ENCODE peak calls at places on chromosome 13, in eight cellular contexts. M, C, I, N, W, E, R and B are unnamed samples. For H3K27me3, the result is how much of the 10 kb centered on the place peaks cover.

GRCh38 chr13:79831556-79831955 is 350.6 kb downstream of the NDFIP2 start:
- DNase-seq in N (no peak), M (no peak), I (no peak), C (no peak), E (no peak), W (no peak), R (no peak), B (no peak)

GRCh38 chr13:43522788-43523187 is 264.0 kb downstream of the ENOX1 start:
- DNase-seq in M (no peak), E (no peak), C (no peak), R (no peak), I (no peak), W (peak), N (no peak), B (no peak)

GRCh38 chr13:108120332-108120731 is 95.0 kb downstream of the LIG4 start:
- DNase-seq in N (no peak), R (no peak), E (no peak), I (no peak), C (no peak), M (no peak), W (no peak), B (no peak)

GRCh38 chr13:33017410-33017929 is 1.2 kb downstream of the KL start:
- DNase-seq in R (peak), E (peak), W (no peak), N (peak), M (peak), C (no peak), I (no peak), B (peak)

GRCh38 chr13:95349267-95349666 is 48.0 kb upstream of the ABCC4 start:
- DNase-seq in W (no peak), E (no peak), C (no peak), M (no peak), R (no peak), I (no peak), N (peak), B (no peak)

GRCh38 chr13:26531751-26532150 is 25.7 kb upstream of the WASF3 start:
- DNase-seq in W (no peak), E (no peak), M (no peak), C (no peak), I (no peak), N (no peak), R (no peak), B (no peak)

GRCh38 chr13:66543780-66544179 is 686.4 kb downstream of the PCDH9 start:
- DNase-seq in N (peak), M (no peak), R (no peak), W (no peak), I (no peak), E (no peak), C (no peak), B (no peak)

GRCh38 chr13:80239571-80240255 is 101.2 kb downstream of the SPRY2 start:
- DNase-seq in W (no peak), N (no peak), I (no peak), C (no peak), M (no peak), R (no peak), E (no peak), B (no peak)

GRCh38 chr13:41694902-41695301 is 237.6 kb downstream of the RGCC start:
- DNase-seq in W (peak), N (no peak), M (no peak), C (no peak), R (peak), E (no peak), I (peak), B (peak)

GRCh38 chr13:48978942-48979601 is 3.4 kb downstream of the FNDC3A start:
- DNase-seq in W (no peak), I (no peak), R (no peak), C (no peak), E (no peak), M (no peak), N (peak), B (no peak)

GRCh38 chr13:44249439-44249838 is 124.2 kb upstream of the SERP2 start:
- DNase-seq in E (no peak), W (no peak), M (no peak), I (peak), C (no peak), R (peak), N (peak), B (peak)

GRCh38 chr13:107680115-107680514 is 535.2 kb downstream of the LIG4 start:
- DNase-seq in M (no peak), W (no peak), C (no peak), R (no peak), N (peak), I (no peak), E (no peak), B (no peak)

DNA sequence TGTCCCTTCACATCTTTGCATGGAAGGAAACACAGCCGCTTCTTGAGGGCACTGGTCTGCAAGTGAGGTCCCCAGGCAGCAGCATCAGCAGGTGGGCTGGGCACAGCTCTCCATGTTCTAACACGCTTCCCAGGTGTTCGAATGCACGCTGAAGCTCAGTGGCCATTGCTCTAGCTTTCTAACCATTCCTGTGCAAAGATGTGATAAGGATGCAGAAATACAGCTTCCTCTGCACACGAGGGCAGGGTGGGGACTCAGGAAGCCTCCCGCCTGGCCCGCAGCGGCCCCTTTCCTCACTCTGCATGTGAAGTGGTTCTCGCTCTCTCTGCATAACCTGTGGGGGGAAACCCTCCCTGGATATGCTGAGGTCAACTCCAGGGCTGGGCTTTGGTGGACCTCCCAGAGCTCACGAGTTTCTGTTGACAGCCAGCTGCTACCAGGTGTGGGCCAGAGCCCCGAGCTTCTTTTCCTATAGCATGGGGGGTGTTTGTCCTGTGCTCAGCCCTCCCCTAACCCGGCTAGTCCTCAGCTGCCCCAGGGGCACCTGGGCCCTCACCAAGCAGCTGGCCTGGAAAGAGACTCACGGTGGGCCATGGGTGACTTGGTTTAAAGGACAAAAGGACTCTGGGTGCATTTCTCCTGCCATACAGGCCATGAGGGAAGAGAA is 168.2 kb downstream of the TEX29 start:
- DNase-seq in R (peak), W (no peak), N (no peak), M (no peak), I (peak), C (no peak), E (no peak), B (no peak)
- H3K27me3 ChIP-seq in R (under half), W (under half), N (under half), M (under half), I (under half), C (under half), E (under half), B (under half)

GRCh38 chr13:112062619-112063308 is 4.2 kb upstream of the SOX1 start:
- DNase-seq in W (no peak), I (no peak), E (peak), C (no peak), M (no peak), N (peak), R (no peak), B (no peak)

GRCh38 chr13:112064222-112064621 is 2.7 kb upstream of the SOX1 start:
- DNase-seq in N (no peak), M (no peak), R (no peak), I (no peak), C (no peak), E (no peak), W (no peak), B (no peak)

GRCh38 chr13:112062047-112062618 is 4.8 kb upstream of the SOX1 start:
- DNase-seq in C (no peak), N (no peak), W (no peak), M (no peak), R (no peak), I (no peak), E (peak), B (no peak)

GRCh38 chr13:112063309-112063626 is 3.7 kb upstream of the SOX1 start:
- DNase-seq in E (no peak), C (no peak), W (no peak), N (no peak), M (no peak), I (no peak), R (no peak), B (no peak)

DNA sequence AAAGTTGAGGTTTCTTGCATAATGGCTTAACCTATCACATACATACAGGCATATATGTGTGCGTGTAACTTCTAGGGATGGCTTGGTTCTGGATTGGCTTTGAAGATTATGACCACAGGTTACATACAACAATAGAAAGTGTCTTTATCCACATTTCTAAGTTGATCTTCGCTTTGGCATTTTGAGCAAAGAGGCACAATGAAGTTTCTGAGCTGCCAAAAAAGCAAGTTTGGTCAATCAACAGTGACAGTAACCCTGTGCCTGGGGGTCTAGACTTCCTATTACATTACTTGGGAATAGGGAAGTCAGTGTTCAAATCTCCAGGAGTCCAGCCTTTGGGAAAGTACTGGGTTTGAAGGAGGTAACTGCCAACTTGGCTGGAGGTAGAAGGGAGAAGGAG is 3.1 kb upstream of the SOX1 start:
- DNase-seq in M (no peak), W (no peak), N (no peak), R (no peak), C (no peak), I (no peak), E (no peak), B (no peak)
- H3K27me3 ChIP-seq in M (under half), W (half or more), N (half or more), R (under half), C (under half), I (under half), E (half or more), B (half or more)

GRCh38 chr13:46211521-46212351 is at the start of gene LRRC63:
- DNase-seq in R (peak), M (peak), C (peak), I (peak), N (peak), W (peak), E (peak), B (peak)
- H3K27me3 ChIP-seq in R (under half), M (under half), C (under half), I (under half), N (under half), W (under half), E (under half), B (under half)

GRCh38 chr13:50417597-50417996 is 402.4 kb downstream of the KCNRG start:
- DNase-seq in E (no peak), R (no peak), C (no peak), I (no peak), W (no peak), M (no peak), N (no peak), B (no peak)
- H3K27me3 ChIP-seq in E (under half), R (under half), C (under half), I (under half), W (under half), M (under half), N (under half), B (under half)

GRCh38 chr13:25135896-25136295 is 36.2 kb downstream of the AMER2 start:
- DNase-seq in R (no peak), C (no peak), M (no peak), N (no peak), E (no peak), W (no peak), I (no peak), B (no peak)
- H3K27me3 ChIP-seq in R (under half), C (under half), M (under half), N (under half), E (under half), W (under half), I (under half), B (under half)

GRCh38 chr13:93230466-93230865 is 3.9 kb downstream of the GPC6 start:
- DNase-seq in N (no peak), M (no peak), R (no peak), E (no peak), I (no peak), C (no peak), W (no peak), B (no peak)

GRCh38 chr13:93227280-93227905 is 786 bp downstream of the GPC6 start:
- DNase-seq in R (no peak), E (peak), C (no peak), M (no peak), I (peak), W (peak), N (peak), B (no peak)

GRCh38 chr13:93226065-93226622 is 463 bp upstream of the GPC6 start:
- DNase-seq in W (peak), I (no peak), R (no peak), C (no peak), M (no peak), E (no peak), N (peak), B (no peak)

GRCh38 chr13:93226623-93227279 is at the start of gene GPC6:
- DNase-seq in M (no peak), W (peak), C (no peak), R (no peak), I (peak), E (peak), N (peak), B (no peak)

DNA sequence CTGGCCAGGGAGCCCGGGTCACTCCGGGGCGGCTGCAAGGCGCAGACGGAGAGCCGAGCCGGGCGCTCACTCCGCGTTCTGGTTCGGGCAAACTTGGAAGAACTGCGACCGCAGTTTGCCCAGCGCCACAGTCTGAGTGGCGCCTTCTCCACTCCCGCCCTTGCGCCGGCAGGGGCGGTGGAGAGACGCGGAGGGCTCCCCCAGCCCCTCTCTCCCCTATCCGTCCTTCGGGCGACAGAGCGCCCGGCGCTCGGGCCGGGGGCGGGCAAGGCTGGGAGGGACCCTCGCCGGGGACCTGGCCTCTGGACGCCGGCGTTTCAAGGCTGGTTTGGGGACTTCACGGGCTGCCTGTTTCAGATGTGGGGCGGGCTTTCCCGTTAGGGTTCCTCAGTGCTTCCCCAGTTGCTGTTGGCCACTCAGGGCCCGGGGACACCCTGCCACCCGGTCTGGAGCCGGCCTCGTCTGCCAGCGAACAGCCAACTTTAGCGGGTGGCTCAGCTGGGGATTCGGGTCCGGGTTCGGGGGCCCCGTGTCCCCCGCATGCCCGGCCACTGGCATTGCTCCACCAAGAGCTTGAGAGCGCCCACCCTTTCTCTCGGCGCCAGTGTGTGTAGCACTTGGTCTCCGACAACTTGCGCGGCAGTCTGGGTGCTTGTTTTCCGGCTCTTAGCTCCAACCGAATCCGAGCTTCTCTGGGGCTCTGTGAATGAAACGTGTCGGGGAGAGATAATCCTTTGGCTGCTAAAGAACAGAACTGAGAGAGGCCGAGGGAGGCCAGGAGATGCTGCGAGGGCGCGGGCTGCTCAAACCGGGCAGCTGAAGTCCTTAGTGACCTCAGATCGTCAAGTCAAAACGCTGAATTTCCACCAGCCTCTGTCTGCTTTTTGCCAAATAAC is 1.5 kb downstream of the GPC6 start:
- DNase-seq in C (no peak), R (peak), E (peak), M (no peak), W (peak), I (peak), N (peak), B (peak)
- H3K27me3 ChIP-seq in C (under half), R (under half), E (under half), M (under half), W (under half), I (under half), N (under half), B (under half)

GRCh38 chr13:28494537-28494860 is 429 bp downstream of the FLT1 start:
- DNase-seq in N (no peak), C (no peak), I (no peak), E (peak), R (no peak), W (no peak), M (no peak), B (no peak)

GRCh38 chr13:28493740-28494536 is 990 bp downstream of the FLT1 start:
- DNase-seq in W (no peak), R (no peak), C (no peak), M (peak), I (no peak), E (peak), N (peak), B (peak)

GRCh38 chr13:28494861-28495585 is at the start of gene FLT1:
- DNase-seq in W (no peak), E (peak), M (peak), N (peak), I (no peak), C (no peak), R (peak), B (peak)

GRCh38 chr13:28497143-28497876 is 2.4 kb upstream of the FLT1 start:
- DNase-seq in N (no peak), I (no peak), E (no peak), W (no peak), R (no peak), M (no peak), C (no peak), B (no peak)

DNA sequence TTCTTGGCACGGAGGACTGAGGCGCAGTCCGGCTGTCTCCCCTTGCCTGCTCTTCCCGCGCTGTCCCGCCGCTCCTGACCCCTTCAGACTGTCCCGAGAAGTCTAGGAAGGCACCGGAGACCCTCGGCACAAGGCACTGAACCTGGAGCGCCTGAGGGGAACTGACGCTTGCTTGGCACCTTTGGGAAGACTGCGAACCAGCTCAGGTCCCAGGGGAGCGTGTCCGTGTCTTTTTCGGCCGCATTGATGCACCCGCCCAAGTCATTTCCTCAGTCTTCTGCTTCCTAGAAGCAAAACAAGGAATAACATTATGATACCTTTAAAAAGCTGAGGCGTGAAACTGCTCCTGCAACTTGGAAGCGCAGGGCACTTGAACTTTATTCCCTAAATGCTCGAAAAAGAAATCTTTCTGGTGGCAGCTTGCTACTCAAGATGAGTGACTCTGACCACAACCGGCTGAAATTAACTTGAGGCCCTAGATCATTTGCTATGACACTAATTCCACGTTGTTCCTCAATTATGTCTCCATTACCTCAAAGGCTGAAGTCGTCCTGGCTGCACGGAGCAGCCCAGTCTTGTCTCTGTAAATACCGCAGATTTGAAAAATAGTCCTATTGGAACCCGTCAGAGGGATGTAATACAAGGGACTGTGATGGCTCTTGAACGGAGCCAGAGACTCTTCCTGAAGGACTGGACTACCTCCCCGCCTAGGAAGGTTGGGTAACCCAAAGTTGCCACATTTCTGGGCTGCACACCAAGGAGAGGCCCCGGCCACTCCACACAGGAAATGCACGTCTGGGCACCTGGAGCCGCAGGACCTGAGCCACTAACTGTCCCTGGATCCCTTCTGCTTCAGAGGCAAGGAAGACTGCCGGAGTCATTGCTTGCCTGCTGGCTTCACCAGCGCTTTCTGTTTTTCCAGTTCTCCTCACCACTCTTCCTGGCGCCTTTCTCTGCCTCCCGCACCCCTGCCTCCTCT is 947 bp upstream of the FLT1 start:
- DNase-seq in C (no peak), R (no peak), W (no peak), E (no peak), I (no peak), N (peak), M (no peak), B (no peak)
- H3K27me3 ChIP-seq in C (under half), R (under half), W (under half), E (half or more), I (under half), N (under half), M (under half), B (half or more)